ENCODE peak calls at places on chromosomes 7 and 10, in six cellular contexts. C, D, J, B, Q and F are unnamed samples.

GRCh38 chr10:122333037-122333436 is 41.5 kb upstream of the PLEKHA1 start:
- DNase-seq in D (no peak), J (no peak), C (no peak), B (no peak), Q (no peak), F (no peak)

GRCh38 chr7:99125505-99125865 is 18.4 kb downstream of the SMURF1 start:
- DNase-seq in D (no peak), C (no peak), Q (no peak), J (no peak), B (no peak), F (no peak)

GRCh38 chr10:15427836-15428414 is 56.8 kb upstream of the FAM171A1 start:
- DNase-seq in Q (peak), B (peak), J (no peak), D (no peak), C (no peak), F (no peak)

GRCh38 chr10:132048294-132048667 is 17.5 kb upstream of the JAKMIP3 start:
- DNase-seq in C (no peak), Q (no peak), J (no peak), B (no peak), D (no peak), F (no peak)

GRCh38 chr7:87934699-87935372 is 785 bp downstream of the ADAM22 start:
- DNase-seq in J (no peak), D (no peak), C (peak), Q (no peak), B (no peak), F (peak)

GRCh38 chr10:95430231-95430951 is 130.8 kb downstream of the SORBS1 start:
- DNase-seq in D (no peak), C (peak), J (peak), Q (peak), B (peak), F (peak)

GRCh38 chr10:90871279-90871760 is 454 bp upstream of the RPP30 start:
- DNase-seq in C (peak), J (peak), Q (peak), B (peak), D (no peak), F (peak)

GRCh38 chr7:144074374-144074773 is 4.8 kb downstream of the OR2A25 start:
- DNase-seq in B (no peak), Q (no peak), C (no peak), J (no peak), D (no peak), F (no peak)

GRCh38 chr7:29401827-29402226 is 161.8 kb upstream of the PRR15 start:
- DNase-seq in Q (no peak), D (no peak), J (no peak), B (no peak), C (no peak), F (no peak)

GRCh38 chr10:87861953-87862643 is 1.2 kb downstream of the KLLN start:
- DNase-seq in Q (peak), D (peak), C (peak), J (peak), B (peak), F (peak)